ENCODE peak calls at places on chromosomes 6 and 20, in nine cellular contexts. T is GM12878; M is neural progenitor cell; W is heart left ventricle; L is GM23338; E is ovary; G is CD4-positive, alpha-beta T cell; H is cardiac muscle cell; F is left ventricle myocardium inferior. V is an unnamed sample.

GRCh38 chr6:150592377-150592995 is 7.2 kb upstream of the PLEKHG1 start:
- DNase-seq in T (no peak), M (no peak), W (no peak), L (no peak), E (no peak), G (no peak), H (no peak), F (no peak), V (no peak)

GRCh38 chr6:131640100-131640499 is 3.0 kb downstream of the ENPP3 start:
- DNase-seq in T (no peak), M (no peak), W (no peak), L (no peak), E (no peak), G (no peak), H (no peak), F (no peak), V (peak)

GRCh38 chr6:126913658-126914057 is 204.8 kb upstream of the RSPO3 start:
- DNase-seq in T (no peak), M (no peak), W (no peak), L (no peak), E (no peak), G (no peak), H (peak), F (no peak), V (no peak)

GRCh38 chr6:31094389-31094881 is 17.9 kb downstream of the C6orf15 start:
- DNase-seq in T (no peak), M (no peak), W (no peak), L (no peak), E (no peak), G (peak), H (no peak), F (no peak), V (no peak)

GRCh38 chr20:58327211-58327610 is 17.7 kb downstream of the RAB22A start:
- DNase-seq in T (no peak), M (no peak), W (no peak), L (no peak), E (no peak), G (no peak), H (no peak), F (no peak), V (no peak)

GRCh38 chr6:122246906-122247658 is 152.4 kb upstream of the HSF2 start:
- DNase-seq in T (no peak), M (no peak), W (no peak), L (no peak), E (no peak), G (no peak), H (no peak), F (no peak), V (no peak)

GRCh38 chr20:54345301-54345724 is 130.1 kb upstream of the DOK5 start:
- DNase-seq in T (peak), M (no peak), W (no peak), L (no peak), E (no peak), G (no peak), H (no peak), F (no peak), V (no peak)

GRCh38 chr6:36315921-36316320 is 20.8 kb downstream of the BNIP5 start:
- DNase-seq in T (no peak), M (no peak), W (no peak), L (no peak), E (no peak), G (no peak), H (no peak), F (no peak), V (no peak)

GRCh38 chr6:73542882-73543281 is 22.1 kb upstream of the EEF1A1 start:
- DNase-seq in T (no peak), M (no peak), W (no peak), L (no peak), E (no peak), G (no peak), H (no peak), F (no peak), V (no peak)

GRCh38 chr6:29627762-29628418 is 5.1 kb downstream of the GABBR1 start:
- DNase-seq in T (no peak), M (peak), W (peak), L (peak), E (peak), G (peak), H (peak), F (peak), V (peak)

GRCh38 chr20:13546497-13547131 is 92.1 kb downstream of the TASP1 start:
- DNase-seq in T (peak), M (peak), W (peak), L (peak), E (peak), G (peak), H (peak), F (peak), V (peak)

GRCh38 chr6:44339763-44340625 is 2.5 kb upstream of the SPATS1 start:
- DNase-seq in T (no peak), M (no peak), W (no peak), L (no peak), E (no peak), G (no peak), H (no peak), F (no peak), V (no peak)

GRCh38 chr20:8534368-8534767 is 402.3 kb downstream of the PLCB1 start:
- DNase-seq in T (no peak), M (peak), W (no peak), L (peak), E (no peak), G (no peak), H (no peak), F (no peak), V (no peak)

GRCh38 chr6:164035912-164036485 is 621.5 kb downstream of the QKI start:
- DNase-seq in T (no peak), M (no peak), W (no peak), L (peak), E (no peak), G (no peak), H (no peak), F (no peak), V (no peak)
- TF ChIP-seq CTCF in T (no peak), M (no peak), W (no peak), L (no peak), E (no peak), G (no peak), H (no peak), F (no peak), V (no peak)

GRCh38 chr20:1735417-1736089 is 78.0 kb upstream of the SIRPG start:
- DNase-seq in T (no peak), M (no peak), W (no peak), L (no peak), E (no peak), G (no peak), H (no peak), F (no peak), V (no peak)

GRCh38 chr20:1737134-1737533 is 79.6 kb upstream of the SIRPG start:
- DNase-seq in T (no peak), M (no peak), W (no peak), L (no peak), E (no peak), G (no peak), H (no peak), F (no peak), V (no peak)

GRCh38 chr20:1734269-1734858 is 76.8 kb upstream of the SIRPG start:
- DNase-seq in T (no peak), M (no peak), W (no peak), L (no peak), E (no peak), G (peak), H (no peak), F (no peak), V (peak)
- TF ChIP-seq CTCF in T (peak), M (peak), W (no peak), L (peak), E (no peak), G (peak), H (no peak), F (peak), V (peak)

GRCh38 chr20:63185215-63185796 is 30.6 kb downstream of the YTHDF1 start:
- DNase-seq in T (no peak), M (no peak), W (no peak), L (no peak), E (no peak), G (no peak), H (no peak), F (no peak), V (no peak)

GRCh38 chr20:63186084-63186483 is 29.8 kb downstream of the YTHDF1 start:
- DNase-seq in T (no peak), M (no peak), W (no peak), L (no peak), E (no peak), G (no peak), H (no peak), F (no peak), V (no peak)

GRCh38 chr20:63188159-63188442 is 27.8 kb downstream of the YTHDF1 start:
- DNase-seq in T (no peak), M (no peak), W (no peak), L (no peak), E (no peak), G (no peak), H (no peak), F (no peak), V (no peak)

GRCh38 chr20:63187338-63188158 is 28.4 kb downstream of the YTHDF1 start:
- DNase-seq in T (no peak), M (no peak), W (no peak), L (no peak), E (no peak), G (no peak), H (no peak), F (no peak), V (no peak)

DNA sequence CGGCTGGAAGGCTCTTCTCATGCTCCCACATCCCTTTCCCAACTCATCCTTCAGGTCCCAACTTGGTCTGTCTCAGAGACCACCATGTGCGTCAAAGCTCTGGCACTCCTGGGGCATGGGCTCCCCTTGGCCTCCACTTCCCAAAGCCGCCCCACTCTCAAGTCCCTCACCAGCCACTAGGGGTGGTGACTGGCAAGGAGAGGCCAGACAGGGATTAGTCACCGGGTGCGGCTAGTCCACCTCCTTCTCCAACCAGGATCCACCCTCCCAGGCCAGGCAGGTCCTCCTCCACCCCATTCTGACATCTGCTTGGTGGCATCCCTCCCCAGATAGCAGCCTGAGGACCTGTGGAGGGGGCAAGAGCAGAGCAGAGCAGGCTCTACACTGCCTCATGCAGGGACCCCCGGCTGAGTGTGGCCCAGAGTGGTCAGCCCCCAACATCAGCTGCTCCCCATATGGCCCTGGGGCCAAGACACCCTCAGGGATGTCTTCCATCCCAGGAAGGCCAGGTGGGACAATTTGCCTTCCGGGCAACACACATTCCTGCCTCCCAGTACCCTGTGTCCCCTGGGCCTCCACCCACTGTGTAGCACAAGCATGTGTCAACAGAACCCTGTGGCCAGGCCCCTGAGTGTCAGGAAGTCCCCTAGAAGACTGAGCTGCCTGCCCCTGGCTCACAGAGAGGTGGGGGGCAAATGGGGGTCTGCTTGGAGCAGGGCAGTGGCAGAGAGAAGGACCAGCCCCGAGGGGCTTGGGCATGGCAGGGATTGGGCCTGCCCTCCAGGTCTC is 29.2 kb downstream of the YTHDF1 start:
- DNase-seq in T (no peak), M (no peak), W (no peak), L (no peak), E (no peak), G (no peak), H (no peak), F (no peak), V (no peak)
- TF ChIP-seq CTCF in T (no peak), M (no peak), W (no peak), L (peak), E (no peak), G (no peak), H (peak), F (no peak), V (no peak)

GRCh38 chr6:40845588-40845987 is 193.4 kb downstream of the UNC5CL start:
- DNase-seq in T (no peak), M (peak), W (no peak), L (peak), E (peak), G (peak), H (peak), F (no peak), V (peak)

GRCh38 chr6:40848038-40848437 is 191.0 kb downstream of the UNC5CL start:
- DNase-seq in T (no peak), M (no peak), W (no peak), L (no peak), E (no peak), G (no peak), H (no peak), F (no peak), V (no peak)

GRCh38 chr6:40848868-40849524 is 190.0 kb downstream of the UNC5CL start:
- DNase-seq in T (no peak), M (no peak), W (no peak), L (no peak), E (no peak), G (no peak), H (no peak), F (no peak), V (no peak)

GRCh38 chr6:40841721-40842120 is 197.3 kb downstream of the UNC5CL start:
- DNase-seq in T (no peak), M (no peak), W (no peak), L (no peak), E (no peak), G (no peak), H (no peak), F (no peak), V (no peak)

DNA sequence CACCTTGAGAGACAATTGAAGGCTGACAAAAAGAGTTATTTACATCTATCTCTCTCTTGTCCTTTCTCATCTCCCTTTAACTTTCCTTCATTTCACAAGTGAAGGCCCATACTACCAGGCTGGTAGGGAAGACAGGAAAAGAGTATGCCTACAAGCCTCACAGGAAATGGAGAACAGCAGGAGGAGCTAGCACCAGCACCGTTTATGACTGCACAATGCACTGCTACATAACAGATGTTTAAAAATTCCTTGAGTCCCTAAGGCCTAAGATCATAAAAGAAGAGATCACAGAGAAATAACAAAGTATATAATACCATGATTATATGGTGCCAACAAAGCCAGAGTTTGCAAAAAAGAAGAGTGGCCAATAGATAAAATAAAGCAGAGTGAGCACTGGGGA is 194.8 kb downstream of the UNC5CL start:
- DNase-seq in T (no peak), M (no peak), W (no peak), L (no peak), E (no peak), G (no peak), H (no peak), F (no peak), V (no peak)
- TF ChIP-seq CTCF in T (no peak), M (no peak), W (no peak), L (no peak), E (no peak), G (no peak), H (no peak), F (no peak), V (no peak)

GRCh38 chr6:1424306-1424927 is 35.0 kb downstream of the FOXF2 start:
- DNase-seq in T (no peak), M (peak), W (no peak), L (peak), E (no peak), G (no peak), H (peak), F (peak), V (peak)
- TF ChIP-seq CTCF in T (peak), M (peak), W (peak), L (peak), E (no peak), G (no peak), H (peak), F (peak), V (peak)

GRCh38 chr6:2482773-2483172 is 237.4 kb upstream of the GMDS start:
- DNase-seq in T (no peak), M (no peak), W (no peak), L (peak), E (no peak), G (no peak), H (no peak), F (no peak), V (no peak)
- TF ChIP-seq CTCF in T (no peak), M (peak), W (no peak), L (peak), E (no peak), G (no peak), H (no peak), F (no peak), V (no peak)